ENCODE peak calls at places on chromosomes 13 and 19, in ten cellular contexts. A is upper lobe of right lung; X is mucosa of descending colon; R is esophagus squamous epithelium; B is CD8-positive, alpha-beta T cell; P is colonic mucosa; D is spleen; Q is testis; H is BE2C; J is GM23248. C is an unnamed sample. For H3K4me1 and H3K36me3, the result is how much of the 10 kb centered on the place peaks cover.

GRCh38 chr19:42284066-42284501 is 15.0 kb downstream of the CIC start:
- DNase-seq in D (peak), A (peak), H (peak), P (peak), R (no peak), B (no peak), J (peak), X (peak), Q (peak), C (peak)

GRCh38 chr13:51844862-51845573 is at the start of gene TMEM272:
- DNase-seq in X (peak), R (no peak), D (peak), Q (peak), J (peak), P (peak), H (peak), B (no peak), A (peak), C (peak)

GRCh38 chr19:48398329-48399235 is 5.1 kb downstream of the GRIN2D start:
- DNase-seq in D (peak), R (no peak), B (peak), X (peak), P (peak), Q (peak), H (peak), J (peak), A (peak), C (peak)

GRCh38 chr19:12052057-12052570 is 647 bp downstream of the ZNF878 start:
- DNase-seq in Q (no peak), X (no peak), R (no peak), H (no peak), B (no peak), J (peak), A (no peak), P (peak), D (no peak), C (no peak)

GRCh38 chr19:33270769-33271168 is 31.6 kb downstream of the CEBPA start:
- DNase-seq in A (no peak), R (no peak), H (no peak), Q (no peak), P (no peak), D (no peak), B (no peak), X (no peak), J (no peak), C (no peak)

GRCh38 chr13:44508562-44509062 is 67.5 kb downstream of the TSC22D1 start:
- DNase-seq in Q (no peak), J (no peak), B (no peak), A (no peak), P (no peak), H (no peak), R (no peak), X (no peak), D (no peak), C (no peak)

GRCh38 chr13:24124789-24125476 is 35.6 kb upstream of the SPATA13 start:
- DNase-seq in R (no peak), B (no peak), Q (no peak), D (no peak), J (no peak), X (no peak), P (no peak), A (no peak), H (no peak), C (no peak)

GRCh38 chr13:33671560-33671959 is 146.4 kb upstream of the RFC3 start:
- DNase-seq in R (no peak), D (no peak), X (no peak), J (no peak), B (no peak), H (no peak), A (no peak), P (no peak), Q (no peak), C (no peak)

GRCh38 chr13:110226051-110226562 is 80.8 kb downstream of the COL4A1 start:
- DNase-seq in B (no peak), Q (no peak), A (no peak), P (no peak), R (no peak), J (no peak), H (no peak), X (no peak), D (no peak), C (no peak)

GRCh38 chr13:27053235-27053884 is 118.3 kb downstream of the USP12 start:
- DNase-seq in B (no peak), A (no peak), R (no peak), X (no peak), Q (no peak), J (peak), P (no peak), D (no peak), H (no peak), C (no peak)

GRCh38 chr13:100063333-100063732 is 25.6 kb upstream of the PCCA start:
- DNase-seq in B (no peak), X (no peak), D (no peak), A (no peak), H (no peak), R (no peak), P (no peak), J (peak), Q (no peak), C (peak)

GRCh38 chr19:47243776-47244547 is 12.4 kb upstream of the CCDC9 start:
- DNase-seq in Q (peak), A (peak), H (peak), X (peak), R (no peak), D (peak), P (peak), J (peak), B (peak), C (peak)
- H3K4me1 ChIP-seq in Q (under half), A (under half), H (under half), X (under half), R (half or more), D (half or more), P (under half), J (under half), B (under half), C (under half)

GRCh38 chr13:29190298-29190697 is 370.2 kb downstream of the MTUS2 start:
- DNase-seq in Q (no peak), B (no peak), P (no peak), X (no peak), D (peak), R (no peak), J (no peak), H (no peak), A (no peak), C (no peak)
- H3K4me3 ChIP-seq in Q (no peak), B (no peak), P (no peak), X (no peak), D (no peak), R (no peak), J (no peak), H (no peak), A (no peak), C (no peak)

GRCh38 chr19:49643466-49643865 is 1.5 kb downstream of the SCAF1 start:
- DNase-seq in J (peak), X (no peak), B (no peak), Q (no peak), D (no peak), P (no peak), R (no peak), A (no peak), H (no peak), C (no peak)
- H3K36me3 ChIP-seq in J (under half), X (under half), B (under half), Q (under half), D (under half), P (under half), R (under half), A (under half), H (under half), C (under half)

GRCh38 chr13:75231235-75231634 is 250.7 kb downstream of the TBC1D4 start:
- DNase-seq in R (no peak), D (no peak), A (no peak), B (no peak), X (no peak), H (no peak), P (no peak), Q (no peak), J (no peak), C (no peak)
- H3K4me1 ChIP-seq in R (under half), D (under half), A (under half), B (under half), X (under half), H (under half), P (under half), Q (under half), J (under half), C (under half)